ENCODE peak calls at places on chromosome 15, in six cellular contexts. E, R, A, O, S and C are unnamed samples.

GRCh38 chr15:33013827-33014445 is 180.6 kb downstream of the FMN1 start:
- DNase-seq in E (no peak), R (peak), A (no peak), O (no peak), S (no peak), C (no peak)

GRCh38 chr15:41512078-41512394 is 1.6 kb downstream of the LTK start:
- DNase-seq in E (no peak), R (no peak), A (no peak), O (no peak), S (no peak), C (no peak)

GRCh38 chr15:64552281-64552948 is 92.0 kb downstream of the ZNF609 start:
- DNase-seq in E (no peak), R (no peak), A (no peak), O (no peak), S (no peak), C (no peak)

GRCh38 chr15:64521201-64521600 is 60.8 kb downstream of the ZNF609 start:
- DNase-seq in E (no peak), R (no peak), A (peak), O (no peak), S (no peak), C (no peak)

GRCh38 chr15:66884661-66885237 is 180.7 kb upstream of the SMAD3 start:
- DNase-seq in E (no peak), R (no peak), A (no peak), O (no peak), S (no peak), C (no peak)

GRCh38 chr15:31472636-31473383 is 146.2 kb downstream of the KLF13 start:
- DNase-seq in E (no peak), R (peak), A (no peak), O (peak), S (peak), C (peak)

GRCh38 chr15:93861956-93862741 is 369.2 kb upstream of the MCTP2 start:
- DNase-seq in E (no peak), R (no peak), A (no peak), O (no peak), S (no peak), C (no peak)

GRCh38 chr15:79623488-79623887 is 191.4 kb downstream of the MINAR1 start:
- DNase-seq in E (no peak), R (no peak), A (no peak), O (no peak), S (no peak), C (no peak)

GRCh38 chr15:72271895-72272212 is 500 bp downstream of the PARP6 start:
- DNase-seq in E (no peak), R (no peak), A (no peak), O (no peak), S (peak), C (no peak)

GRCh38 chr15:96264351-96264798 is 66.1 kb upstream of the NR2F2 start:
- DNase-seq in E (no peak), R (no peak), A (no peak), O (no peak), S (no peak), C (no peak)

GRCh38 chr15:32919749-32920414 is 202.1 kb downstream of the GREM1 start:
- DNase-seq in E (no peak), R (peak), A (no peak), O (no peak), S (no peak), C (no peak)

GRCh38 chr15:28892789-28893610 is 7.2 kb downstream of the APBA2 start:
- DNase-seq in E (no peak), R (peak), A (no peak), O (no peak), S (no peak), C (no peak)

GRCh38 chr15:63967616-63968015 is 78.7 kb downstream of the DAPK2 start:
- DNase-seq in E (no peak), R (no peak), A (no peak), O (no peak), S (no peak), C (no peak)

GRCh38 chr15:65326844-65327243 is 22.4 kb downstream of the RNU5B-1 start:
- DNase-seq in E (no peak), R (no peak), A (no peak), O (no peak), S (no peak), C (no peak)

GRCh38 chr15:47988564-47988963 is 132.2 kb upstream of the SLC24A5 start:
- DNase-seq in E (no peak), R (no peak), A (no peak), O (no peak), S (no peak), C (no peak)

GRCh38 chr15:40338041-40338657 is 2.6 kb downstream of the CCDC9B start:
- DNase-seq in E (peak), R (peak), A (peak), O (peak), S (peak), C (peak)

GRCh38 chr15:60935130-60935529 is 294.0 kb downstream of the RORA start:
- DNase-seq in E (no peak), R (no peak), A (no peak), O (no peak), S (no peak), C (no peak)

GRCh38 chr15:74780983-74781672 is 752 bp upstream of the CSK start:
- DNase-seq in E (no peak), R (no peak), A (no peak), O (no peak), S (no peak), C (peak)

GRCh38 chr15:101615986-101616848 is 36.0 kb downstream of the TM2D3 start:
- DNase-seq in E (no peak), R (peak), A (no peak), O (no peak), S (no peak), C (no peak)

GRCh38 chr15:80179025-80179759 is 26.4 kb downstream of the FAH start:
- DNase-seq in E (no peak), R (peak), A (no peak), O (no peak), S (no peak), C (no peak)

GRCh38 chr15:78951841-78952238 is 7.0 kb upstream of the CTSH start:
- DNase-seq in E (no peak), R (no peak), A (no peak), O (no peak), S (no peak), C (no peak)

GRCh38 chr15:65411470-65412071 is 11.2 kb downstream of the IGDCC4 start:
- DNase-seq in E (no peak), R (no peak), A (no peak), O (no peak), S (no peak), C (no peak)

GRCh38 chr15:97902140-97902780 is 58.2 kb upstream of the ARRDC4 start:
- DNase-seq in E (no peak), R (no peak), A (no peak), O (no peak), S (no peak), C (no peak)

GRCh38 chr15:98649621-98649995 is 1.3 kb downstream of the IGF1R start:
- DNase-seq in E (peak), R (peak), A (no peak), O (peak), S (peak), C (no peak)

GRCh38 chr15:71136159-71137137 is 21.2 kb downstream of the THSD4 start:
- DNase-seq in E (no peak), R (peak), A (no peak), O (no peak), S (no peak), C (no peak)

GRCh38 chr15:40289140-40289775 is 6.4 kb upstream of the ANKRD63 start:
- DNase-seq in E (no peak), R (no peak), A (no peak), O (no peak), S (no peak), C (no peak)

GRCh38 chr15:95162521-95162920 is 931.2 kb downstream of the MCTP2 start:
- DNase-seq in E (no peak), R (no peak), A (no peak), O (no peak), S (no peak), C (no peak)

GRCh38 chr15:73930371-73930770 is 4.1 kb downstream of the LOXL1 start:
- DNase-seq in E (no peak), R (no peak), A (no peak), O (no peak), S (no peak), C (no peak)

GRCh38 chr15:72404356-72404755 is 6.3 kb downstream of the TMEM202 start:
- DNase-seq in E (no peak), R (no peak), A (no peak), O (no peak), S (no peak), C (no peak)

GRCh38 chr15:97081666-97082226 is 751.2 kb downstream of the NR2F2 start:
- DNase-seq in E (no peak), R (no peak), A (no peak), O (no peak), S (no peak), C (no peak)

GRCh38 chr15:30043211-30043655 is 39.5 kb upstream of the GOLGA8J start:
- DNase-seq in E (no peak), R (peak), A (no peak), O (no peak), S (no peak), C (no peak)

GRCh38 chr15:87871738-87872315 is 384.7 kb downstream of the NTRK3 start:
- DNase-seq in E (no peak), R (peak), A (no peak), O (no peak), S (no peak), C (no peak)

GRCh38 chr15:92069308-92070244 is 216.1 kb downstream of the SLCO3A1 start:
- DNase-seq in E (peak), R (peak), A (no peak), O (no peak), S (no peak), C (no peak)

GRCh38 chr15:25180606-25181289 is 226.0 kb downstream of the SNRPN start:
- DNase-seq in E (peak), R (no peak), A (no peak), O (no peak), S (no peak), C (no peak)